ENCODE peak calls at places on chromosomes 6 and 20, in ten cellular contexts. U is heart left ventricle, S is coronary artery, J is left ventricle myocardium inferior, B is ascending aorta, I is left lung, E is stomach, V is Calu3, P is Panc1, K is heart right ventricle. X is an unnamed sample.

GRCh38 chr6:130676077-130676772 is 151.0 kb upstream of the SMLR1 start:
- DNase-seq in U (peak), S (no peak), J (no peak), B (no peak), I (no peak), E (no peak), V (no peak), P (no peak), K (peak), X (no peak)

GRCh38 chr20:15867899-15868298 is 705.3 kb downstream of the KIF16B start:
- DNase-seq in U (no peak), S (no peak), J (no peak), B (no peak), I (no peak), E (no peak), V (no peak), P (no peak), K (no peak), X (no peak)

GRCh38 chr6:169274761-169275160 is 21.1 kb upstream of the THBS2 start:
- DNase-seq in U (no peak), S (no peak), J (no peak), B (no peak), I (no peak), E (no peak), V (no peak), P (no peak), K (no peak), X (no peak)

GRCh38 chr6:170028629-170029345 is 262.1 kb downstream of the DLL1 start:
- DNase-seq in U (no peak), S (peak), J (no peak), B (peak), I (peak), E (peak), V (no peak), P (no peak), K (no peak), X (no peak)

GRCh38 chr6:83055366-83055964 is 10.2 kb downstream of the UBE3D start:
- DNase-seq in U (no peak), S (no peak), J (no peak), B (peak), I (no peak), E (peak), V (peak), P (no peak), K (peak), X (no peak)

GRCh38 chr20:14553774-14554524 is 216.5 kb upstream of the FLRT3 start:
- DNase-seq in U (no peak), S (no peak), J (no peak), B (no peak), I (no peak), E (no peak), V (no peak), P (no peak), K (no peak), X (no peak)

GRCh38 chr6:157036245-157036681 is 259.1 kb downstream of the ARID1B start:
- DNase-seq in U (no peak), S (no peak), J (no peak), B (no peak), I (no peak), E (peak), V (no peak), P (no peak), K (no peak), X (no peak)

GRCh38 chr6:92577077-92577719 is 842.2 kb downstream of the EPHA7 start:
- DNase-seq in U (no peak), S (no peak), J (no peak), B (no peak), I (no peak), E (no peak), V (no peak), P (no peak), K (no peak), X (no peak)

GRCh38 chr20:42635699-42636411 is 553.9 kb downstream of the PTPRT start:
- DNase-seq in U (no peak), S (no peak), J (no peak), B (no peak), I (no peak), E (no peak), V (peak), P (no peak), K (no peak), X (no peak)

GRCh38 chr6:112144145-112144926 is 56.9 kb downstream of the FAM229B start:
- DNase-seq in U (no peak), S (no peak), J (no peak), B (no peak), I (no peak), E (no peak), V (no peak), P (no peak), K (no peak), X (no peak)

GRCh38 chr20:44084439-44084838 is 102.5 kb downstream of the JPH2 start:
- DNase-seq in U (no peak), S (no peak), J (no peak), B (no peak), I (no peak), E (no peak), V (no peak), P (no peak), K (no peak), X (no peak)

GRCh38 chr6:8658391-8658790 is 223.0 kb upstream of the SLC35B3 start:
- DNase-seq in U (no peak), S (no peak), J (no peak), B (no peak), I (no peak), E (no peak), V (no peak), P (no peak), K (no peak), X (no peak)

GRCh38 chr6:2914318-2914660 is 11.2 kb upstream of the SERPINB9 start:
- DNase-seq in U (no peak), S (no peak), J (no peak), B (peak), I (no peak), E (peak), V (no peak), P (no peak), K (no peak), X (no peak)

GRCh38 chr6:30887901-30888300 is 3.6 kb downstream of the DDR1 start:
- DNase-seq in U (no peak), S (no peak), J (no peak), B (no peak), I (no peak), E (no peak), V (no peak), P (no peak), K (no peak), X (no peak)

GRCh38 chr6:44512868-44513641 is 125.5 kb downstream of the CDC5L start:
- DNase-seq in U (no peak), S (peak), J (no peak), B (no peak), I (no peak), E (no peak), V (peak), P (no peak), K (peak), X (no peak)

GRCh38 chr20:662289-663192 is 9.5 kb upstream of the SRXN1 start:
- DNase-seq in U (no peak), S (no peak), J (no peak), B (no peak), I (no peak), E (no peak), V (no peak), P (no peak), K (no peak), X (no peak)

GRCh38 chr20:663315-664090 is 10.5 kb upstream of the SRXN1 start:
- DNase-seq in U (no peak), S (no peak), J (no peak), B (no peak), I (no peak), E (no peak), V (no peak), P (no peak), K (no peak), X (no peak)

GRCh38 chr20:664151-664550 is 11.2 kb upstream of the SRXN1 start:
- DNase-seq in U (no peak), S (no peak), J (no peak), B (no peak), I (no peak), E (no peak), V (no peak), P (no peak), K (no peak), X (no peak)

GRCh38 chr20:658731-659291 is 5.8 kb upstream of the SRXN1 start:
- DNase-seq in U (no peak), S (no peak), J (no peak), B (no peak), I (no peak), E (no peak), V (no peak), P (no peak), K (no peak), X (no peak)

GRCh38 chr20:661474-662288 is 8.7 kb upstream of the SRXN1 start:
- DNase-seq in U (no peak), S (no peak), J (no peak), B (no peak), I (no peak), E (no peak), V (no peak), P (no peak), K (no peak), X (no peak)
- TF ChIP-seq CTCF in U (no peak), S (no peak), J (no peak), B (no peak), I (no peak), E (no peak), V (no peak), P (no peak), K (peak), X (no peak)

GRCh38 chr6:160667854-160668481 is 3.9 kb upstream of the LPA start:
- DNase-seq in U (no peak), S (no peak), J (no peak), B (no peak), I (no peak), E (peak), V (peak), P (peak), K (no peak), X (no peak)
- TF ChIP-seq CTCF in U (no peak), S (no peak), J (peak), B (no peak), I (peak), E (peak), V (peak), P (peak), K (peak), X (no peak)

DNA sequence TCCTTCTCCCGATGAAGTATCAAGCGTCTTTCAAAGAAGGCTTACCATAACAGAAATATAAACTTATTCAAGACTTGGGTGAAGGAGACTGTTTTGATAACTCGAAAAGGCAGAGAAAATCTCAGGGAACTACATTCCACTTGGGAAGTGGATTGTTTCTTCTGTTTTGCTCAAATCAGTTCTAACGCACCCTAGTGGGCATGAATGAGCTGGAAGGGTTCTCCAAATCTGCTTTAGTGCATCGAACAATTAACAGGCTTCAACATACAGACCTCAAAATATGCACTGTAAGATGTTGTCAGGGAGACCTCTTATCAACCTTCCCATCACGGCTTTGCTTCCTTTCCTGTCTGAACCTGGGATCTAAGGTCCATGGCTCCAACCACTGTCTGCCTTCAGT is 392.5 kb downstream of the CD83 start:
- DNase-seq in U (no peak), S (no peak), J (no peak), B (no peak), I (no peak), E (no peak), V (no peak), P (no peak), K (no peak), X (no peak)
- TF ChIP-seq CTCF in U (no peak), S (no peak), J (peak), B (peak), I (no peak), E (no peak), V (no peak), P (peak), K (peak), X (no peak)

GRCh38 chr20:1320016-1320415 is 8.9 kb downstream of the SDCBP2 start:
- DNase-seq in U (no peak), S (no peak), J (no peak), B (no peak), I (no peak), E (no peak), V (no peak), P (no peak), K (no peak), X (peak)
- TF ChIP-seq CTCF in U (no peak), S (no peak), J (no peak), B (no peak), I (no peak), E (no peak), V (no peak), P (no peak), K (no peak), X (no peak)

GRCh38 chr20:10404023-10404628 is 29.9 kb downstream of the MKKS start:
- DNase-seq in U (no peak), S (no peak), J (no peak), B (no peak), I (no peak), E (no peak), V (no peak), P (no peak), K (no peak), X (no peak)
- TF ChIP-seq CTCF in U (no peak), S (no peak), J (no peak), B (no peak), I (no peak), E (no peak), V (no peak), P (no peak), K (no peak), X (no peak)

GRCh38 chr20:22384978-22385377 is 199.4 kb downstream of the FOXA2 start:
- DNase-seq in U (no peak), S (no peak), J (no peak), B (no peak), I (no peak), E (no peak), V (no peak), P (no peak), K (no peak), X (no peak)

GRCh38 chr20:22383156-22383555 is 201.2 kb downstream of the FOXA2 start:
- DNase-seq in U (no peak), S (no peak), J (no peak), B (no peak), I (no peak), E (no peak), V (no peak), P (no peak), K (no peak), X (no peak)

GRCh38 chr20:22386300-22386623 is 198.1 kb downstream of the FOXA2 start:
- DNase-seq in U (no peak), S (no peak), J (no peak), B (no peak), I (no peak), E (no peak), V (no peak), P (no peak), K (no peak), X (no peak)

GRCh38 chr20:22387452-22387851 is 196.9 kb downstream of the FOXA2 start:
- DNase-seq in U (no peak), S (no peak), J (no peak), B (no peak), I (no peak), E (no peak), V (no peak), P (no peak), K (no peak), X (no peak)

DNA sequence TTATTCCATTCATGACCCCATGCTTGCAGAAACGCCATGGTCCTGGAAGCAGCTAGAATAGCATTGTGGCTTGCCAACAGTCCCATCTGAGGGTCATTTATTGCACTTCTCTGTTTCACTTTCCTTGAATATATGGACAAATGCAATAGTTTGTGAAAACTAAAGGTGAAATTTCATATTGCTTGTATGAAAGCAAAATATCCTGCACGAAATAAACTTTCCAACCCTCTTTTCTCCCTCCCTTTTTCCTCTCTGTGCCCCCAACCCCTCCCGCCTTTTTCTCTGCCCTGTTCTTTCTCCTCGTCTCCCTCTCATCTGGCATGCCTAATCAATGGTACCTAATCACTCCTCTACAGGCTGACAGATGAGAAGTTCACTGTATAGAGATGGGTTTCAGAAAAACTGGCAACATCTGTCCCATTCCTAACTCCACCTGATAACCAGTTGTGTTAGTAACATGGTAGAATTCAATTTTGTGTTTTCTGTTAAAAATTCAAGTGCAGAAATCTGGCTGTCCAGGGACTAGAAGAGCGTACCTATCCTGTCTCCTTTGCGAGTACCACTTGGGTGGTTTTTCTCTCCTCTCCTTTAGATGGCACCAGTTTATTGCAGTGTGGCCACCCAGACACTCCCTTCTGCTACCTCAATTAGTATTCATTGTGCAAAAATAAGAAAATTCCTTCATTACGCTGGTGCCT is 198.6 kb downstream of the FOXA2 start:
- DNase-seq in U (no peak), S (no peak), J (no peak), B (no peak), I (no peak), E (peak), V (peak), P (no peak), K (no peak), X (no peak)
- TF ChIP-seq CTCF in U (no peak), S (no peak), J (no peak), B (no peak), I (no peak), E (peak), V (no peak), P (peak), K (no peak), X (no peak)

GRCh38 chr20:39588148-39588757 is 626.1 kb downstream of the DHX35 start:
- DNase-seq in U (no peak), S (no peak), J (no peak), B (no peak), I (no peak), E (no peak), V (no peak), P (no peak), K (no peak), X (no peak)
- TF ChIP-seq CTCF in U (no peak), S (no peak), J (no peak), B (no peak), I (no peak), E (no peak), V (no peak), P (no peak), K (no peak), X (no peak)

X was measured in CD14-positive monocyte.